ENCODE peak calls at places on chromosome 16, in four cellular contexts. F is GM12865; V is CD4-positive, CD25-positive, alpha-beta regulatory T cell; R is HTR-8/SVneo. S is an unnamed sample.

GRCh38 chr16:4529085-4530060 is 9.2 kb downstream of the CDIP1 start:
- DNase-seq in F (peak), R (no peak), V (no peak), S (peak)

GRCh38 chr16:28273511-28273910 is 18.8 kb upstream of the SBK1 start:
- DNase-seq in F (no peak), V (no peak), R (no peak), S (no peak)

GRCh38 chr16:64977211-64977920 is 144.5 kb downstream of the CDH11 start:
- DNase-seq in R (no peak), V (no peak), F (no peak), S (no peak)

GRCh38 chr16:86844691-86845090 is 266.3 kb downstream of the FOXL1 start:
- DNase-seq in V (no peak), F (no peak), R (no peak), S (no peak)

GRCh38 chr16:27107185-27107592 is 40.5 kb downstream of the C16orf82 start:
- DNase-seq in V (no peak), F (no peak), R (no peak), S (no peak)

GRCh38 chr16:87702325-87702811 is 63.4 kb downstream of the KLHDC4 start:
- DNase-seq in R (peak), V (no peak), F (peak), S (peak)

GRCh38 chr16:79874391-79874790 is 273.9 kb upstream of the MAF start:
- DNase-seq in R (no peak), V (no peak), F (no peak), S (no peak)

GRCh38 chr16:29029168-29029994 is 44.5 kb downstream of the LAT start:
- DNase-seq in F (peak), V (peak), R (peak), S (no peak)

GRCh38 chr16:15539197-15539596 is 103.8 kb downstream of the MARF1 start:
- DNase-seq in F (peak), R (no peak), V (no peak), S (peak)

GRCh38 chr16:29760567-29761279 is 14.9 kb upstream of the C16orf54 start:
- DNase-seq in V (no peak), F (no peak), R (no peak), S (no peak)

GRCh38 chr16:49407873-49408565 is 34.4 kb downstream of the C16orf78 start:
- DNase-seq in R (peak), F (peak), V (peak), S (peak)

GRCh38 chr16:28053461-28053860 is 10.1 kb downstream of the GSG1L start:
- DNase-seq in R (no peak), F (no peak), V (no peak), S (no peak)

GRCh38 chr16:17194190-17194780 is 276.5 kb downstream of the XYLT1 start:
- DNase-seq in F (peak), V (peak), R (no peak), S (peak)

GRCh38 chr16:1022466-1022865 is 40.9 kb downstream of the SOX8 start:
- DNase-seq in F (no peak), R (no peak), V (no peak), S (no peak)

GRCh38 chr16:4860727-4861342 is 13.6 kb downstream of the UBN1 start:
- DNase-seq in F (no peak), R (no peak), V (no peak), S (no peak)

GRCh38 chr16:86946981-86947380 is 368.6 kb downstream of the FOXL1 start:
- DNase-seq in R (no peak), V (no peak), F (no peak), S (no peak)

GRCh38 chr16:57788951-57789350 is 13.3 kb downstream of the KIFC3 start:
- DNase-seq in V (no peak), R (no peak), F (no peak), S (no peak)

GRCh38 chr16:84703671-84704070 is 3.9 kb downstream of the USP10 start:
- DNase-seq in F (no peak), V (no peak), R (no peak), S (no peak)

GRCh38 chr16:77585379-77585778 is 136.9 kb upstream of the NUDT7 start:
- DNase-seq in F (peak), R (no peak), V (no peak), S (no peak)

GRCh38 chr16:54318941-54319340 is 32.4 kb upstream of the IRX3 start:
- DNase-seq in V (no peak), R (no peak), F (no peak), S (no peak)

GRCh38 chr16:53131050-53131362 is 76.2 kb downstream of the CHD9 start:
- DNase-seq in F (no peak), R (no peak), V (no peak), S (no peak)

GRCh38 chr16:31507929-31508705 is at the start of gene RUSF1:
- DNase-seq in V (peak), F (peak), R (peak), S (peak)

GRCh38 chr16:85086347-85087291 is 25.7 kb downstream of the CIBAR2 start:
- DNase-seq in F (peak), V (peak), R (peak), S (peak)

GRCh38 chr16:86059253-86060171 is 160.6 kb downstream of the IRF8 start:
- DNase-seq in F (no peak), R (no peak), V (no peak), S (no peak)

GRCh38 chr16:24700549-24701392 is 28.7 kb upstream of the TNRC6A start:
- DNase-seq in F (peak), V (no peak), R (peak), S (no peak)

GRCh38 chr16:3668626-3669025 is 14.1 kb downstream of the DNASE1 start:
- DNase-seq in V (no peak), F (no peak), R (no peak), S (no peak)

GRCh38 chr16:66661210-66661560 is 35.4 kb downstream of the CMTM4 start:
- DNase-seq in F (no peak), R (no peak), V (no peak), S (no peak)

GRCh38 chr16:85173981-85174751 is 61.9 kb upstream of the CIBAR2 start:
- DNase-seq in F (no peak), R (peak), V (no peak), S (no peak)

GRCh38 chr16:88702364-88703210 is 3.6 kb downstream of the RNF166 start:
- DNase-seq in V (no peak), R (no peak), F (no peak), S (peak)

GRCh38 chr16:47073223-47074155 is 70.3 kb downstream of the NETO2 start:
- DNase-seq in F (no peak), R (no peak), V (no peak), S (no peak)

GRCh38 chr16:51907680-51908079 is 639.3 kb downstream of the TOX3 start:
- DNase-seq in R (no peak), F (no peak), V (no peak), S (no peak)